ENCODE peak calls at places on chromosomes 6 and 20, in six cellular contexts. H, F, R, G, O and U are unnamed samples.

GRCh38 chr20:10793741-10794140 is 119.9 kb upstream of the JAG1 start:
- DNase-seq in F (no peak), G (peak), R (peak), H (no peak), O (no peak), U (no peak)

GRCh38 chr6:50602191-50602810 is 111.0 kb upstream of the TFAP2D start:
- DNase-seq in H (no peak), R (peak), F (peak), O (peak), G (no peak), U (no peak)

GRCh38 chr20:11094196-11094595 is 420.4 kb upstream of the JAG1 start:
- DNase-seq in F (no peak), G (no peak), R (no peak), H (no peak), O (no peak), U (no peak)

GRCh38 chr20:58251979-58252591 is 23.6 kb upstream of the ANKRD60 start:
- DNase-seq in R (no peak), H (no peak), G (no peak), O (peak), F (peak), U (no peak)

GRCh38 chr6:99151634-99152344 is 197.7 kb downstream of the FAXC start:
- DNase-seq in F (peak), O (peak), H (no peak), G (peak), R (peak), U (no peak)

GRCh38 chr20:51372176-51372803 is 170.2 kb downstream of the NFATC2 start:
- DNase-seq in G (peak), R (peak), H (peak), O (peak), F (peak), U (no peak)

GRCh38 chr6:10976571-10976970 is 67.5 kb downstream of the ELOVL2 start:
- DNase-seq in F (no peak), R (no peak), H (no peak), O (no peak), G (no peak), U (no peak)

GRCh38 chr20:62606551-62607201 is 35.6 kb upstream of the SLCO4A1 start:
- DNase-seq in R (peak), H (no peak), G (no peak), F (peak), O (no peak), U (no peak)

GRCh38 chr6:1834641-1835516 is 225.2 kb downstream of the FOXC1 start:
- DNase-seq in F (no peak), O (no peak), R (peak), G (no peak), H (no peak), U (no peak)

GRCh38 chr20:41989039-41989679 is 371.0 kb upstream of the CHD6 start:
- DNase-seq in O (no peak), H (no peak), F (no peak), R (no peak), G (no peak), U (no peak)

GRCh38 chr6:74764486-74764885 is 441.4 kb downstream of the COL12A1 start:
- DNase-seq in O (no peak), H (no peak), F (peak), R (no peak), G (no peak), U (no peak)

GRCh38 chr6:134908906-134909516 is 40.9 kb downstream of the ALDH8A1 start:
- DNase-seq in O (peak), F (peak), G (no peak), R (no peak), H (peak), U (peak)

GRCh38 chr20:41499961-41500725 is 118.0 kb downstream of the CHD6 start:
- DNase-seq in F (peak), R (no peak), G (no peak), H (no peak), O (no peak), U (no peak)

GRCh38 chr6:170370413-170370812 is 63.9 kb downstream of the FAM120B start:
- DNase-seq in G (no peak), O (no peak), F (no peak), H (no peak), R (no peak), U (no peak)

GRCh38 chr6:152091851-152092341 is 284.4 kb downstream of the ESR1 start:
- DNase-seq in G (no peak), H (no peak), F (peak), O (peak), R (no peak), U (no peak)

GRCh38 chr20:52981051-52981450 is 8.9 kb downstream of the TSHZ2 start:
- DNase-seq in F (no peak), R (no peak), G (no peak), O (no peak), H (no peak), U (no peak)

GRCh38 chr20:45014671-45015415 is 48.5 kb downstream of the STK4 start:
- DNase-seq in H (no peak), G (no peak), R (no peak), O (no peak), F (peak), U (no peak)

GRCh38 chr6:34159844-34160243 is 14.0 kb upstream of the GRM4 start:
- DNase-seq in H (no peak), G (no peak), O (no peak), R (no peak), F (no peak), U (no peak)

GRCh38 chr20:30594112-30594511 is 663.4 kb upstream of the DEFB115 start:
- DNase-seq in G (no peak), R (peak), H (no peak), F (no peak), O (no peak), U (no peak)

GRCh38 chr6:146189131-146189530 is 160.3 kb downstream of the GRM1 start:
- DNase-seq in F (no peak), H (no peak), O (no peak), G (no peak), R (no peak), U (no peak)

GRCh38 chr6:90701146-90701781 is 114.4 kb upstream of the MAP3K7 start:
- DNase-seq in H (no peak), F (no peak), O (peak), R (peak), G (peak), U (no peak)

GRCh38 chr6:128438311-128438916 is 82.0 kb downstream of the PTPRK start:
- DNase-seq in H (no peak), O (no peak), R (peak), G (no peak), F (peak), U (no peak)

GRCh38 chr20:45467861-45468260 is 1.7 kb upstream of the WFDC2 start:
- DNase-seq in F (no peak), O (no peak), R (peak), G (peak), H (no peak), U (no peak)

GRCh38 chr6:106076139-106076538 is 10.0 kb upstream of the PRDM1 start:
- DNase-seq in H (no peak), F (no peak), O (no peak), R (no peak), G (no peak), U (no peak)

GRCh38 chr6:73157870-73158269 is 67.4 kb downstream of the KHDC1L start:
- DNase-seq in F (no peak), O (no peak), H (no peak), G (no peak), R (no peak), U (no peak)

GRCh38 chr20:16115891-16116577 is 457.2 kb downstream of the KIF16B start:
- DNase-seq in O (no peak), G (peak), H (no peak), F (no peak), R (peak), U (no peak)

GRCh38 chr6:127342946-127343752 is at the start of gene ECHDC1:
- DNase-seq in R (peak), G (peak), H (peak), O (peak), F (peak), U (peak)

GRCh38 chr20:47360489-47361267 is 4.2 kb upstream of the ZMYND8 start:
- DNase-seq in H (peak), O (peak), F (peak), G (peak), R (peak), U (peak)

GRCh38 chr20:40654876-40655275 is 34.2 kb downstream of the MAFB start:
- DNase-seq in G (no peak), O (no peak), R (no peak), F (no peak), H (peak), U (no peak)

GRCh38 chr6:170098428-170099170 is 192.3 kb downstream of the DLL1 start:
- DNase-seq in H (no peak), F (no peak), O (no peak), R (no peak), G (peak), U (peak)

GRCh38 chr6:106253731-106254130 is 71.8 kb downstream of the ATG5 start:
- DNase-seq in O (no peak), R (no peak), H (no peak), G (no peak), F (peak), U (no peak)

GRCh38 chr20:50357783-50358161 is 152.4 kb upstream of the PTPN1 start:
- DNase-seq in G (no peak), F (no peak), R (no peak), H (no peak), O (no peak), U (no peak)

GRCh38 chr20:50355593-50356521 is 154.3 kb upstream of the PTPN1 start:
- DNase-seq in O (no peak), G (no peak), F (no peak), R (no peak), H (no peak), U (no peak)

GRCh38 chr20:50354690-50355592 is 155.2 kb upstream of the PTPN1 start:
- DNase-seq in H (no peak), R (no peak), O (no peak), G (no peak), F (no peak), U (no peak)

GRCh38 chr20:50356962-50357782 is 153.0 kb upstream of the PTPN1 start:
- DNase-seq in H (no peak), F (no peak), G (no peak), O (no peak), R (no peak), U (no peak)

GRCh38 chr20:50356522-50356880 is 153.7 kb upstream of the PTPN1 start:
- DNase-seq in G (no peak), H (no peak), R (no peak), O (no peak), F (no peak), U (no peak)
- TF ChIP-seq CTCF in G (no peak), H (no peak), R (no peak), O (no peak), F (no peak), U (no peak)

GRCh38 chr6:167643716-167644115 is 183.0 kb upstream of the AFDN start:
- DNase-seq in F (no peak), G (no peak), H (no peak), R (no peak), O (no peak), U (no peak)

GRCh38 chr6:167644404-167645132 is 182.1 kb upstream of the AFDN start:
- DNase-seq in H (no peak), R (no peak), F (no peak), O (no peak), G (no peak), U (no peak)

GRCh38 chr6:167643223-167643622 is 183.5 kb upstream of the AFDN start:
- DNase-seq in R (no peak), F (no peak), O (no peak), H (no peak), G (no peak), U (no peak)

GRCh38 chr6:167647333-167647732 is 179.4 kb upstream of the AFDN start:
- DNase-seq in H (no peak), G (no peak), O (no peak), R (no peak), F (peak), U (no peak)

DNA sequence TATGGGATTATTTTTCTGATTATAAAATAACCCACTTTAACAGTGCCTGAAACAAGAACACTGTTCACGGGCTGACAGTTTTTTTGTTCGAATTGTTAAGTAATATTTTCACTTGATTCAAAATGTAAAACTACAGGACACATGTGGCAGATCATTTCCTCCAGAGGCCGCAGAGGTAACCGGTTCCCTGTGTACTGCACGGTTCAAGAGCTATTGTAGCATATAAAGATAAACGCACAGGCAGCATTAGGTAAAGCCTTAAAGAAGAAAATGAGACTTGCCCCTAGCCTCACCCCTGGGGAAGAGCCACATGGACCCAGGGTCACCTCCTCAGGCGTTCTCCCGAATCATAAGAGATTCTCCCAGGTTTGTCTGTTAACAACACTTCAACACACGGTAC is 181.3 kb upstream of the AFDN start:
- DNase-seq in R (no peak), G (no peak), O (no peak), H (no peak), F (no peak), U (no peak)
- H3K27ac ChIP-seq in R (no peak), G (no peak), O (no peak), H (no peak), F (no peak), U (no peak)

GRCh38 chr6:108133594-108134179 is 32.1 kb upstream of the NR2E1 start:
- DNase-seq in O (peak), G (peak), R (peak), F (peak), H (no peak), U (no peak)
- TF ChIP-seq CTCF in O (no peak), G (no peak), R (no peak), F (no peak), H (no peak), U (no peak)

DNA sequence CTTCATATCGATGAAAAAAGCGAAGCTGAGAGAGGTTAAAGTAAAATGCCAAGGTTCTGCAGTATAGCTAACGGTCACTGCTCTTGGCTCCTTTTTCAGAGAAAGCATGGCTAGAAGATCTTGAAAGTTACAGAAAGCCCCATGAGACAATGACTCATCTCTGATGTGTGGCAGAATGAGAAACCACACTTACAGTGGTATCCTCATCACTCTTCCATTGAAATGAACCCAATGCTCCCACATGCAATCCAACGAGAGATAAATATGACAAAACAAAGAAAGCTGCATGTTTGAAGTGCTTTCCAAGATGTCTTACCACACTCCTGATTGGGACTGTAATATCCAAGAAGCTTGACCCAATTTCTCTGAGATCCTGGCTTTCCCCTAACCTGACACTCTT is 694.9 kb downstream of the PRKN start:
- DNase-seq in R (no peak), O (no peak), F (peak), G (no peak), H (no peak), U (no peak)
- H3K27ac ChIP-seq in R (no peak), O (no peak), F (no peak), G (no peak), H (no peak), U (no peak)